ENCODE peak calls at places on chromosomes 3 and 15, in nine cellular contexts. One of them, this sample, is unnamed.

GRCh38 chr15:48060396-48060795 is 60.4 kb upstream of the SLC24A5 start:
- DNase-seq in HEK293T: no peak
- DNase-seq in breast epithelium: no peak
- DNase-seq in M059J: no peak
- DNase-seq in SJSA1: peak; percentile 28
- DNase-seq in CD8-positive, alpha-beta T cell: no peak
- DNase-seq in NCI-H1694: no peak
- DNase-seq in hepatocyte: no peak
- DNase-seq in activated T-cell treated with anti-CD3 and anti-CD28 coated beads for 24 hours: no peak
- DNase-seq in this sample: no peak

GRCh38 chr15:89632563-89633430 is 22.5 kb downstream of the KIF7 start:
- DNase-seq in SJSA1: no peak
- DNase-seq in breast epithelium: no peak
- DNase-seq in HEK293T: peak; percentile 6
- DNase-seq in M059J: no peak
- DNase-seq in hepatocyte: no peak
- DNase-seq in activated T-cell treated with anti-CD3 and anti-CD28 coated beads for 24 hours: no peak
- DNase-seq in NCI-H1694: no peak
- DNase-seq in CD8-positive, alpha-beta T cell: no peak
- DNase-seq in this sample: no peak

GRCh38 chr3:171676600-171677175 is 133.6 kb downstream of the PLD1 start:
- DNase-seq in hepatocyte: peak; percentile 10
- DNase-seq in activated T-cell treated with anti-CD3 and anti-CD28 coated beads for 24 hours: no peak
- DNase-seq in NCI-H1694: no peak
- DNase-seq in M059J: no peak
- DNase-seq in CD8-positive, alpha-beta T cell: no peak
- DNase-seq in SJSA1: no peak
- DNase-seq in HEK293T: no peak
- DNase-seq in breast epithelium: no peak
- DNase-seq in this sample: no peak

GRCh38 chr3:196085534-196085933 is 3.6 kb upstream of the TFRC start:
- DNase-seq in activated T-cell treated with anti-CD3 and anti-CD28 coated beads for 24 hours: no peak
- DNase-seq in hepatocyte: no peak
- DNase-seq in NCI-H1694: no peak
- DNase-seq in breast epithelium: no peak
- DNase-seq in SJSA1: no peak
- DNase-seq in HEK293T: no peak
- DNase-seq in M059J: no peak
- DNase-seq in CD8-positive, alpha-beta T cell: no peak
- DNase-seq in this sample: no peak

GRCh38 chr15:35168464-35168863 is 83.4 kb upstream of the NANOGP8 start:
- DNase-seq in activated T-cell treated with anti-CD3 and anti-CD28 coated beads for 24 hours: no peak
- DNase-seq in NCI-H1694: no peak
- DNase-seq in hepatocyte: no peak
- DNase-seq in M059J: peak; percentile 79
- DNase-seq in SJSA1: peak; percentile 57
- DNase-seq in breast epithelium: no peak
- DNase-seq in HEK293T: no peak
- DNase-seq in CD8-positive, alpha-beta T cell: no peak
- DNase-seq in this sample: no peak

GRCh38 chr3:127135241-127136023 is 57.5 kb upstream of the PRR23E start:
- DNase-seq in breast epithelium: no peak
- DNase-seq in NCI-H1694: peak; percentile 48
- DNase-seq in SJSA1: no peak
- DNase-seq in CD8-positive, alpha-beta T cell: no peak
- DNase-seq in M059J: peak; percentile 27
- DNase-seq in hepatocyte: peak; percentile 56
- DNase-seq in HEK293T: peak; percentile 35
- DNase-seq in activated T-cell treated with anti-CD3 and anti-CD28 coated beads for 24 hours: no peak
- DNase-seq in this sample: no peak

GRCh38 chr3:113534365-113534764 is 2.0 kb downstream of the SIDT1 start:
- DNase-seq in NCI-H1694: no peak
- DNase-seq in CD8-positive, alpha-beta T cell: peak; percentile 33
- DNase-seq in HEK293T: no peak
- DNase-seq in breast epithelium: no peak
- DNase-seq in activated T-cell treated with anti-CD3 and anti-CD28 coated beads for 24 hours: peak; percentile 10
- DNase-seq in hepatocyte: no peak
- DNase-seq in M059J: no peak
- DNase-seq in SJSA1: no peak
- DNase-seq in this sample: no peak

GRCh38 chr3:146161725-146162047 is 702 bp upstream of the PLOD2 start:
- DNase-seq in HEK293T: peak; percentile 29
- DNase-seq in breast epithelium: no peak
- DNase-seq in hepatocyte: peak; percentile 59
- DNase-seq in CD8-positive, alpha-beta T cell: no peak
- DNase-seq in activated T-cell treated with anti-CD3 and anti-CD28 coated beads for 24 hours: no peak
- DNase-seq in NCI-H1694: no peak
- DNase-seq in SJSA1: no peak
- DNase-seq in M059J: peak; percentile 82
- DNase-seq in this sample: no peak

GRCh38 chr3:10397879-10398278 is 77.0 kb upstream of the SEC13 start:
- DNase-seq in CD8-positive, alpha-beta T cell: no peak
- DNase-seq in SJSA1: no peak
- DNase-seq in hepatocyte: no peak
- DNase-seq in activated T-cell treated with anti-CD3 and anti-CD28 coated beads for 24 hours: no peak
- DNase-seq in NCI-H1694: no peak
- DNase-seq in HEK293T: no peak
- DNase-seq in M059J: no peak
- DNase-seq in breast epithelium: no peak
- DNase-seq in this sample: no peak

GRCh38 chr3:181695661-181696491 is 15.8 kb upstream of the SOX2 start:
- DNase-seq in HEK293T: no peak
- DNase-seq in CD8-positive, alpha-beta T cell: no peak
- DNase-seq in breast epithelium: no peak
- DNase-seq in activated T-cell treated with anti-CD3 and anti-CD28 coated beads for 24 hours: no peak
- DNase-seq in NCI-H1694: no peak
- DNase-seq in M059J: no peak
- DNase-seq in hepatocyte: peak; percentile 32
- DNase-seq in SJSA1: no peak
- DNase-seq in this sample: no peak

GRCh38 chr3:123635220-123635619 is 50.4 kb upstream of the HACD2 start:
- DNase-seq in NCI-H1694: no peak
- DNase-seq in breast epithelium: no peak
- DNase-seq in activated T-cell treated with anti-CD3 and anti-CD28 coated beads for 24 hours: no peak
- DNase-seq in HEK293T: no peak
- DNase-seq in hepatocyte: no peak
- DNase-seq in M059J: peak; percentile 54
- DNase-seq in CD8-positive, alpha-beta T cell: no peak
- DNase-seq in SJSA1: no peak
- DNase-seq in this sample: no peak

GRCh38 chr15:28132524-28133275 is 33.6 kb upstream of the OCA2 start:
- DNase-seq in HEK293T: no peak
- DNase-seq in SJSA1: no peak
- DNase-seq in hepatocyte: no peak
- DNase-seq in activated T-cell treated with anti-CD3 and anti-CD28 coated beads for 24 hours: no peak
- DNase-seq in M059J: peak; percentile 51
- DNase-seq in breast epithelium: no peak
- DNase-seq in CD8-positive, alpha-beta T cell: no peak
- DNase-seq in NCI-H1694: no peak
- DNase-seq in this sample: no peak

GRCh38 chr3:40713795-40714194 is 189.0 kb downstream of the ZNF621 start:
- DNase-seq in hepatocyte: no peak
- DNase-seq in CD8-positive, alpha-beta T cell: no peak
- DNase-seq in breast epithelium: no peak
- DNase-seq in M059J: no peak
- DNase-seq in SJSA1: no peak
- DNase-seq in activated T-cell treated with anti-CD3 and anti-CD28 coated beads for 24 hours: no peak
- DNase-seq in HEK293T: no peak
- DNase-seq in NCI-H1694: no peak
- DNase-seq in this sample: no peak

GRCh38 chr3:179541094-179541493 is 21.6 kb upstream of the ACTL6A start:
- DNase-seq in breast epithelium: no peak
- DNase-seq in HEK293T: no peak
- DNase-seq in NCI-H1694: no peak
- DNase-seq in CD8-positive, alpha-beta T cell: no peak
- DNase-seq in M059J: no peak
- DNase-seq in hepatocyte: no peak
- DNase-seq in SJSA1: no peak
- DNase-seq in activated T-cell treated with anti-CD3 and anti-CD28 coated beads for 24 hours: no peak
- DNase-seq in this sample: no peak

GRCh38 chr3:119636194-119636593 is 24.2 kb downstream of the POPDC2 start:
- DNase-seq in NCI-H1694: no peak
- DNase-seq in HEK293T: no peak
- DNase-seq in SJSA1: no peak
- DNase-seq in M059J: peak; percentile 75
- DNase-seq in CD8-positive, alpha-beta T cell: no peak
- DNase-seq in breast epithelium: no peak
- DNase-seq in hepatocyte: no peak
- DNase-seq in activated T-cell treated with anti-CD3 and anti-CD28 coated beads for 24 hours: no peak
- DNase-seq in this sample: no peak

GRCh38 chr15:58741032-58741431 is 8.5 kb downstream of the ADAM10 start:
- DNase-seq in NCI-H1694: no peak
- DNase-seq in activated T-cell treated with anti-CD3 and anti-CD28 coated beads for 24 hours: no peak
- DNase-seq in breast epithelium: no peak
- DNase-seq in hepatocyte: no peak
- DNase-seq in SJSA1: no peak
- DNase-seq in HEK293T: no peak
- DNase-seq in M059J: no peak
- DNase-seq in CD8-positive, alpha-beta T cell: no peak
- DNase-seq in this sample: no peak

GRCh38 chr3:48503406-48504050 is 446 bp downstream of the SHISA5 start:
- DNase-seq in activated T-cell treated with anti-CD3 and anti-CD28 coated beads for 24 hours: no peak
- DNase-seq in hepatocyte: peak; percentile 72
- DNase-seq in CD8-positive, alpha-beta T cell: no peak
- DNase-seq in SJSA1: no peak
- DNase-seq in breast epithelium: no peak
- DNase-seq in HEK293T: peak; percentile 11
- DNase-seq in NCI-H1694: no peak
- DNase-seq in M059J: peak; percentile 57
- DNase-seq in this sample: peak; percentile 33

GRCh38 chr3:82067420-82067819 is 306.0 kb upstream of the GBE1 start:
- DNase-seq in HEK293T: no peak
- DNase-seq in hepatocyte: peak; percentile 24
- DNase-seq in SJSA1: no peak
- DNase-seq in activated T-cell treated with anti-CD3 and anti-CD28 coated beads for 24 hours: no peak
- DNase-seq in CD8-positive, alpha-beta T cell: no peak
- DNase-seq in M059J: no peak
- DNase-seq in breast epithelium: no peak
- DNase-seq in NCI-H1694: no peak
- DNase-seq in this sample: no peak

GRCh38 chr15:31223478-31224350 is 102.9 kb upstream of the KLF13 start:
- DNase-seq in M059J: no peak
- DNase-seq in SJSA1: peak; percentile 51
- DNase-seq in NCI-H1694: no peak
- DNase-seq in activated T-cell treated with anti-CD3 and anti-CD28 coated beads for 24 hours: no peak
- DNase-seq in HEK293T: no peak
- DNase-seq in hepatocyte: no peak
- DNase-seq in breast epithelium: no peak
- DNase-seq in CD8-positive, alpha-beta T cell: no peak
- DNase-seq in this sample: no peak

GRCh38 chr3:82114589-82114988 is 353.1 kb upstream of the GBE1 start:
- DNase-seq in SJSA1: no peak
- DNase-seq in breast epithelium: no peak
- DNase-seq in HEK293T: no peak
- DNase-seq in activated T-cell treated with anti-CD3 and anti-CD28 coated beads for 24 hours: no peak
- DNase-seq in M059J: no peak
- DNase-seq in NCI-H1694: no peak
- DNase-seq in CD8-positive, alpha-beta T cell: no peak
- DNase-seq in hepatocyte: no peak
- DNase-seq in this sample: no peak

GRCh38 chr3:167304077-167304476 is 76.0 kb downstream of the ZBBX start:
- DNase-seq in CD8-positive, alpha-beta T cell: no peak
- DNase-seq in activated T-cell treated with anti-CD3 and anti-CD28 coated beads for 24 hours: no peak
- DNase-seq in HEK293T: no peak
- DNase-seq in breast epithelium: no peak
- DNase-seq in NCI-H1694: no peak
- DNase-seq in M059J: peak; percentile 59
- DNase-seq in hepatocyte: peak; percentile 13
- DNase-seq in SJSA1: no peak
- DNase-seq in this sample: no peak

GRCh38 chr3:44289882-44290462 is 48.3 kb downstream of the TOPAZ1 start:
- DNase-seq in hepatocyte: peak; percentile 3
- DNase-seq in activated T-cell treated with anti-CD3 and anti-CD28 coated beads for 24 hours: no peak
- DNase-seq in SJSA1: no peak
- DNase-seq in HEK293T: no peak
- DNase-seq in M059J: peak; percentile 1
- DNase-seq in NCI-H1694: no peak
- DNase-seq in breast epithelium: no peak
- DNase-seq in CD8-positive, alpha-beta T cell: no peak
- DNase-seq in this sample: no peak

GRCh38 chr15:71337197-71337845 is 222.1 kb downstream of the THSD4 start:
- DNase-seq in breast epithelium: no peak
- DNase-seq in HEK293T: no peak
- DNase-seq in hepatocyte: peak; percentile 36
- DNase-seq in CD8-positive, alpha-beta T cell: no peak
- DNase-seq in NCI-H1694: no peak
- DNase-seq in SJSA1: no peak
- DNase-seq in activated T-cell treated with anti-CD3 and anti-CD28 coated beads for 24 hours: no peak
- DNase-seq in M059J: peak; percentile 82
- DNase-seq in this sample: no peak

GRCh38 chr15:82918162-82918561 is 34.4 kb downstream of the HOMER2 start:
- DNase-seq in breast epithelium: no peak
- DNase-seq in hepatocyte: no peak
- DNase-seq in activated T-cell treated with anti-CD3 and anti-CD28 coated beads for 24 hours: no peak
- DNase-seq in M059J: no peak
- DNase-seq in CD8-positive, alpha-beta T cell: no peak
- DNase-seq in SJSA1: no peak
- DNase-seq in HEK293T: no peak
- DNase-seq in NCI-H1694: no peak
- DNase-seq in this sample: no peak

This sample was measured in neuronal stem cell.